ENCODE peak calls at places on chromosome 7, in seven cellular contexts. D is IMR-90, H is GM23248, P is fibroblast of lung, J is endothelial cell of umbilical vein, N is neural progenitor cell, W is adipocyte. R is an unnamed sample.

GRCh38 chr7:29825750-29826529 is 19.6 kb downstream of the WIPF3 start:
- DNase-seq in D (no peak), N (no peak), H (no peak), P (no peak), W (no peak), J (no peak), R (no peak)

GRCh38 chr7:114988755-114989154 is 66.9 kb downstream of the MDFIC start:
- DNase-seq in D (peak), P (peak), N (no peak), W (peak), H (peak), J (peak), R (peak)

GRCh38 chr7:27739301-27739913 is 555 bp upstream of the TAX1BP1 start:
- DNase-seq in H (peak), P (peak), J (peak), N (no peak), W (no peak), D (peak), R (peak)

GRCh38 chr7:2945171-2945570 is 98.5 kb downstream of the CARD11 start:
- DNase-seq in N (no peak), D (no peak), W (no peak), J (no peak), P (no peak), H (no peak), R (no peak)

GRCh38 chr7:51090411-51090810 is 226.2 kb downstream of the COBL start:
- DNase-seq in J (no peak), N (peak), H (peak), D (no peak), P (no peak), W (peak), R (no peak)

GRCh38 chr7:28407643-28408042 is 4.7 kb upstream of the CREB5 start:
- DNase-seq in N (no peak), P (peak), W (peak), J (no peak), D (peak), H (peak), R (peak)

GRCh38 chr7:78395298-78396120 is 596.9 kb downstream of the PHTF2 start:
- DNase-seq in P (peak), N (no peak), W (peak), D (peak), J (no peak), H (no peak), R (peak)

GRCh38 chr7:90879924-90880323 is 283.8 kb downstream of the CDK14 start:
- DNase-seq in P (no peak), N (peak), H (no peak), J (no peak), W (no peak), D (no peak), R (no peak)

GRCh38 chr7:94696981-94697670 is 41.2 kb upstream of the SGCE start:
- DNase-seq in H (peak), N (no peak), J (peak), W (peak), P (peak), D (peak), R (peak)

GRCh38 chr7:41448104-41448503 is 254.8 kb downstream of the INHBA start:
- DNase-seq in W (peak), N (no peak), P (peak), D (peak), H (peak), J (no peak), R (peak)

GRCh38 chr7:103766630-103767029 is 222.8 kb downstream of the RELN start:
- DNase-seq in W (no peak), N (no peak), D (no peak), P (no peak), J (no peak), H (no peak), R (no peak)

DNA sequence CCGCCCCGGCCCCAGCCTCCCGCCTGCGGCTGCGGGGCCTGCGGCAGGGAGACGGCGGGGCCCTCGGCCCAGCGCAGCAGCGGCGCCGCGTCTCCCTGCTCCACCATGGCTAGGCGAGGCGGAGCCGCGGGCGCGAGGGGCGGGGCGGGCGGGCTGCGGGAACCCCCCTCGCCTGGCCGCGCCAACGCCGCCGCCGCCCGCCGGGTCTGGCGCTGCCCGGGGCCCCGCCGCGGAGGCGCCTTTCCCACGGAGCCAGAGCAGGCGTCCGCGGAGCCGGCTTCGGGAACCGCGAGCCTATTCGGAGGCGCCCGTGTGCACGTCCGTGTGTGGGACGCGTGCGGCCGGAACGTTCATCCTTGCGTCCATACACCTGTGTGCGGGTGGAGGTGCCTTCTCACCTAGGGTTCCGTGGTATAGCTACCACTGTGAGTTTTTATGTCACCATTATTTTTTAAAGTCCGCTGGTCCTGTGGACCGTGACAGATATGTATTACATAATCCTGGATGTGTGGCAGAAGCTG is at the start of gene DENND11:
- DNase-seq in H (peak), W (peak), D (peak), J (peak), P (peak), N (peak), R (no peak)
- H3K9ac ChIP-seq in H (peak), W (peak), D (peak), J (peak), P (peak), N (peak), R (peak)

DNA sequence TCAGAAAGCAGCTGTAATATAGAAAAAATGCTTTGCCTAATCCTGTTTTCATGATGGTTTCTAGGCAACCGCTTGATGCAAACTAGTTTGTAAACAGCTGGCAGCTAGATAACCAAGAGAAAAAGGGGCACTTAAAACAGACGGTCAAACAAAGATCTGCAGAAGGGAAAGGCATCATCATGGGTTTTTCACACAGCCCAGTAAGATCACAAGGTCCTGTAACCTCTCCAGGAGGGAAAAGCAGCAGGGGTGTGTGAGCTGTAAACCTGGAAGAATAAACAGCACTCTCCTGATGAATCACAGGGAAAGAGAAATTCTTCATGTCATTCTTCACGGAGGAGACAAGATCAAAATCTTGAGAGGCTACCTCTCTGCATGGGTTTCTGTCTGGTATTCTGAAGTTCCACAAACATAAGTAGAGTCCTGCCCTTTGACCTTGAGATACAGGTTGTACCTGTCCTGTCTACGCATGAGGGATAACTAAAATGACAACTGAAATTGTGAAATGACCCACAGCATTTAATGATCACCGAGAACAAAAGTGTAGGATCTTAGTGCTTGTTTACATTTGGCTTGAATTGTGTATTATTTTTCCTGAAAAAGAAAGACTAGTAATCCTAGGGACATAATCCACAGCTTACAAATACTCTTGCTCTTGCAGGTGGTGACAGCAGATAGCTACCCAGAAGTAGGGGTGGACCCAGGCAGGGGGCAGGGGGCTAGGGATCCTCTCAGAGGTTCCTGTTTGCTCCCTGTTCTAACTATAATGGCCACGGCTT is 48.0 kb downstream of the CREB3L2 start:
- DNase-seq in H (peak), D (peak), P (peak), J (peak), N (peak), W (peak), R (peak)
- H3K9ac ChIP-seq in H (peak), D (peak), P (peak), J (no peak), N (no peak), W (no peak), R (peak)

DNA sequence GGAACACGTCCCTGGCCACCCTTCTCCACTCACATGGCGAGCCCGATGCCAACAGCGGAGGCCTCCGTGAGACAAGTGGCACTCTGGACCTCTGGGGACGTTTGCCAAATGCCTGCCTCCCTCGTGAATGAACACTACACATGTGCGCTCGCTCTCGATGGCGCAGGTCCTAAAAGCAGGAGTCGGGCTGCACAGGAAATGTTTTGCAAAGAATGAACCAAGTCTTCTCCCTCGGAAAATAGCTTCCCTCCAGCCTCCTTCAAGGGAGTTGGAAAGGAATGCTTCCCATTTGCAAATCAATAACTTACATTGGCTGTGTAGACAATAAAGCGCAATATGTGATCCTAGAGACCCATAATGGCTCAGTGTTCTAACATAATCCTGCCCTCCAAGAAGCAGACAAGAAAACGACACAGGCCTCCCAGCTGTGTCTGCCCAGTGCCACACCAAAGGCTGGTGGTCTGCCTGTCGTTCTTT is 38.6 kb downstream of the ATXN7L1 start:
- DNase-seq in D (no peak), W (no peak), N (peak), P (no peak), H (no peak), J (no peak), R (no peak)
- H3K9ac ChIP-seq in D (no peak), W (no peak), N (no peak), P (no peak), H (no peak), J (no peak), R (no peak)

DNA sequence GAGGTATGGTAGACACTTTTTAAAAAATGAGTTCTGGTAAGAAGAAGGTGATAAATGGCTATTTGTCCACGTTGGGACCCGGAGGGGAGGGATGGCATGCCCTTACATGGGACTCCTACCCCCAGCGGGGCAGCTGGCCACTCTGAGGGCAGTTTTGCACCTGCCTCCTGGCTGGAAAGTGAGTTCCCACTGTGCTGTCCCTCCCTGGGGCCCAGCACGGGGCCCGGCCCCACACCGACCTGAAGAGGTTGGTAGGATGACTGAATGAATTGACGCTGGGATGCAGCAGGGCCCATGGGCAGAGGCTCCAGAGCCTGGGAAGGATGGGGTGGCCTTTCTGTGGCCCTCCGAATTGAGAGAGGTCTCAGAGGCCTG is 592 bp upstream of the AEBP1 start:
- DNase-seq in W (no peak), N (no peak), D (no peak), J (no peak), P (no peak), H (no peak), R (no peak)
- H3K9ac ChIP-seq in W (no peak), N (no peak), D (no peak), J (no peak), P (no peak), H (no peak), R (no peak)

GRCh38 chr7:1508277-1508758 is 4.1 kb upstream of the INTS1 start:
- DNase-seq in J (no peak), N (no peak), P (no peak), H (no peak), D (no peak), W (no peak), R (no peak)
- H3K9ac ChIP-seq in J (no peak), N (no peak), P (no peak), H (no peak), D (no peak), W (no peak), R (no peak)

GRCh38 chr7:113119429-113119828 is 1.1 kb upstream of the SMIM30 start:
- DNase-seq in P (no peak), D (no peak), N (no peak), H (no peak), W (no peak), J (no peak), R (no peak)

GRCh38 chr7:113125728-113126127 is 7.4 kb upstream of the SMIM30 start:
- DNase-seq in D (no peak), J (no peak), P (no peak), W (no peak), N (no peak), H (no peak), R (no peak)

GRCh38 chr7:113120647-113121046 is 2.3 kb upstream of the SMIM30 start:
- DNase-seq in W (no peak), P (no peak), N (no peak), J (no peak), H (no peak), D (no peak), R (no peak)

GRCh38 chr7:113118074-113118959 is at the start of gene SMIM30:
- DNase-seq in N (peak), H (peak), D (peak), W (peak), P (peak), J (peak), R (peak)

DNA sequence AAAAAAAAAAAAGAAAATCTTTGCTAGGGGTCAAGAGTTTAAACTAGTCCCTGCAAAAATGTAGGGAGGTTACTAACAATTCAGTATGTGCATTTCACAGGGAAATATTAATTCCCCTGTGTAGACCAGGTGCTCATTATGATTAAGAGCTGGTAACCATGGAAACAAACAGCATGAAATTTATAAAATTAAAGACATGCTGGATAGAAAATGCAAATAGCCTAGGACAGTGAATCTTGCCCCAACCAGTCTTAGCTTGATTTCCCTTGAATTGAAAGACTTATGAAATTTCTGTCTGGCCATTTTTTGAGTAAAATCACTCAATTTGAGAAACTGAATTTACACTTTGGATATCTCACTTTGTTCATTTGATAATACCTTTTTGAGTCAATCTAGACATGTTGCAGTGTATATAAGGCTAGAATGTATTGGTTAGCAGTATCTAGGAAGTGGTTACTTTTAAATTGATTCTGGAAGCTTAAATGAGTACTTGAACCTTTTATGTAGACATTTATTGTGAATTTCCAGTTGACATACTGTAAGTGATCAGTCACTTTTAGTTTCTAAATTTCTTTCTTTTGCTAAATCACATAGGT is 4.4 kb upstream of the SMIM30 start:
- DNase-seq in W (no peak), H (no peak), N (no peak), J (no peak), D (no peak), P (no peak), R (no peak)
- H3K9ac ChIP-seq in W (no peak), H (no peak), N (no peak), J (no peak), D (no peak), P (no peak), R (no peak)